ENCODE peak calls at places on chromosomes 11 and 22, in ten cellular contexts. D, P, V, G, Y, W, U, L, Q and H are unnamed samples.

GRCh38 chr11:27087425-27087824 is 46.8 kb downstream of the BBOX1 start:
- DNase-seq in G (no peak), V (no peak), P (no peak), W (no peak), U (no peak), Y (no peak), L (no peak), Q (no peak), D (no peak), H (no peak)

GRCh38 chr22:22507743-22508273 is 734 bp downstream of the ZNF280B start:
- DNase-seq in Q (no peak), W (no peak), Y (no peak), D (no peak), P (no peak), G (no peak), L (no peak), V (no peak), U (no peak), H (no peak)

GRCh38 chr11:108568183-108568858 is 25.2 kb downstream of the EXPH5 start:
- DNase-seq in Y (no peak), P (no peak), W (no peak), D (no peak), Q (no peak), V (no peak), G (no peak), L (peak), U (no peak), H (peak)

GRCh38 chr11:117585631-117586030 is 211.4 kb downstream of the DSCAML1 start:
- DNase-seq in W (no peak), Q (no peak), U (no peak), P (no peak), L (no peak), Y (no peak), D (no peak), V (no peak), G (no peak), H (no peak)

GRCh38 chr11:72771507-72771906 is 19.3 kb upstream of the ARAP1 start:
- DNase-seq in U (no peak), Y (no peak), G (no peak), P (no peak), L (no peak), D (peak), Q (no peak), V (no peak), W (no peak), H (no peak)

GRCh38 chr11:125990244-125990643 is 44.4 kb downstream of the VSIG10L2 start:
- DNase-seq in V (peak), G (no peak), Q (peak), Y (no peak), U (no peak), P (no peak), L (no peak), W (no peak), D (peak), H (peak)

GRCh38 chr11:911031-911889 is 650 bp upstream of the CHID1 start:
- DNase-seq in Q (peak), W (no peak), P (peak), Y (no peak), L (no peak), D (peak), U (no peak), V (peak), G (peak), H (peak)

GRCh38 chr22:37283393-37283937 is 1.2 kb downstream of the CYTH4 start:
- DNase-seq in W (no peak), U (no peak), G (peak), L (no peak), D (no peak), Q (no peak), Y (peak), P (no peak), V (no peak), H (no peak)

GRCh38 chr11:64331569-64332371 is 8.2 kb upstream of the CCDC88B start:
- DNase-seq in Y (peak), L (no peak), V (peak), U (peak), W (peak), P (peak), G (peak), Q (peak), D (peak), H (peak)

GRCh38 chr11:60647087-60647486 is 52.3 kb upstream of the MS4A8 start:
- DNase-seq in P (no peak), L (no peak), Y (no peak), Q (no peak), U (no peak), D (no peak), W (no peak), G (no peak), V (no peak), H (no peak)

GRCh38 chr11:62399172-62399867 is 19.5 kb upstream of the SCGB1A1 start:
- DNase-seq in Y (no peak), L (no peak), W (no peak), U (no peak), V (no peak), D (no peak), G (no peak), P (no peak), Q (no peak), H (no peak)

GRCh38 chr22:40491990-40492631 is 121.7 kb downstream of the SGSM3 start:
- DNase-seq in U (no peak), L (peak), G (no peak), W (no peak), Q (no peak), P (no peak), D (peak), Y (no peak), V (no peak), H (no peak)

GRCh38 chr22:39984006-39984405 is 10.7 kb upstream of the FAM83F start:
- DNase-seq in G (no peak), D (no peak), L (no peak), V (no peak), U (no peak), Y (no peak), W (no peak), P (no peak), Q (no peak), H (no peak)

GRCh38 chr11:26974068-26974790 is 19.7 kb upstream of the FIBIN start:
- DNase-seq in G (no peak), V (no peak), Y (no peak), Q (no peak), U (peak), D (peak), P (peak), W (no peak), L (no peak), H (no peak)